ENCODE peak calls at places on chromosome 13, in seven cellular contexts. I is DND-41, P is tibial artery, V is ascending aorta, J is adrenal gland, W is A549, B is pancreas. L is an unnamed sample.

GRCh38 chr13:30870916-30871712 is 35.0 kb upstream of the MEDAG start:
- DNase-seq in J (no peak), W (no peak), I (no peak), P (no peak), V (no peak), B (no peak), L (no peak)

GRCh38 chr13:29496241-29496712 is 99.2 kb downstream of the SLC7A1 start:
- DNase-seq in W (peak; percentile 12), J (peak; percentile 47), V (peak; percentile 36), I (no peak), B (peak; percentile 94), P (no peak), L (no peak)

GRCh38 chr13:48571121-48571901 is 38.4 kb upstream of the RCBTB2 start:
- DNase-seq in V (no peak), W (no peak), B (no peak), P (peak; percentile 35), J (peak; percentile 48), I (peak; percentile 71), L (no peak)

GRCh38 chr13:47288546-47288945 is 391.7 kb upstream of the HTR2A start:
- DNase-seq in W (no peak), B (no peak), V (no peak), P (no peak), J (no peak), I (no peak), L (no peak)

GRCh38 chr13:106033634-106034033 is 501.8 kb downstream of the EFNB2 start:
- DNase-seq in V (no peak), W (peak; percentile 27), I (no peak), P (no peak), J (no peak), B (no peak), L (no peak)

GRCh38 chr13:34465423-34465922 is 476.6 kb upstream of the NBEA start:
- DNase-seq in J (no peak), W (no peak), P (no peak), V (no peak), I (no peak), B (no peak), L (no peak)

GRCh38 chr13:50650936-50651638 is 192.4 kb downstream of the DLEU7 start:
- DNase-seq in P (no peak), V (no peak), J (no peak), W (no peak), B (no peak), I (peak; percentile 51), L (no peak)

GRCh38 chr13:101080616-101081015 is 335.7 kb downstream of the NALCN start:
- DNase-seq in V (no peak), W (no peak), J (no peak), P (no peak), B (no peak), I (no peak), L (no peak)

GRCh38 chr13:99288069-99288468 is 19.1 kb downstream of the GPR183 start:
- DNase-seq in P (no peak), J (no peak), V (no peak), B (no peak), W (no peak), I (no peak), L (no peak)

GRCh38 chr13:109331898-109332297 is 454.5 kb downstream of the IRS2 start:
- DNase-seq in W (no peak), P (no peak), I (no peak), J (peak; percentile 68), B (no peak), V (no peak), L (no peak)

GRCh38 chr13:79612604-79613003 is 131.6 kb downstream of the NDFIP2 start:
- DNase-seq in W (no peak), B (no peak), J (no peak), P (no peak), I (no peak), V (no peak), L (no peak)

GRCh38 chr13:95745752-95746151 is 68.8 kb downstream of the DNAJC3 start:
- DNase-seq in B (no peak), V (no peak), I (no peak), J (no peak), W (no peak), P (no peak), L (no peak)

GRCh38 chr13:93244141-93244917 is 17.7 kb downstream of the GPC6 start:
- DNase-seq in V (no peak), J (no peak), I (no peak), P (no peak), B (no peak), W (no peak), L (no peak)

GRCh38 chr13:52395704-52396103 is 10.3 kb downstream of the THSD1 start:
- DNase-seq in J (no peak), P (no peak), W (no peak), V (no peak), B (no peak), I (no peak), L (no peak)

GRCh38 chr13:99370476-99371272 is 63.5 kb upstream of the GPR183 start:
- DNase-seq in W (no peak), P (no peak), I (no peak), V (no peak), J (peak; percentile 35), B (no peak), L (peak; percentile 37)

GRCh38 chr13:30745917-30746686 is 10.8 kb downstream of the ALOX5AP start:
- DNase-seq in W (no peak), I (no peak), P (no peak), B (peak; percentile 13), V (no peak), J (peak; percentile 53), L (no peak)

GRCh38 chr13:66077286-66077685 is 1152.8 kb downstream of the PCDH9 start:
- DNase-seq in P (no peak), B (no peak), W (no peak), J (no peak), V (no peak), I (no peak), L (no peak)

GRCh38 chr13:40082644-40083043 is 427.2 kb downstream of the COG6 start:
- DNase-seq in V (no peak), W (peak; percentile 3), P (no peak), B (no peak), J (peak; percentile 69), I (no peak), L (no peak)

GRCh38 chr13:19607523-19608078 is 25.9 kb upstream of the MPHOSPH8 start:
- DNase-seq in W (no peak), V (no peak), P (no peak), I (no peak), J (no peak), B (no peak), L (no peak)

GRCh38 chr13:90477194-90477593 is 870.3 kb upstream of the MIR17HG start:
- DNase-seq in W (no peak), I (no peak), J (no peak), V (no peak), P (no peak), B (no peak), L (no peak)

GRCh38 chr13:83350569-83350968 is 531.7 kb downstream of the SLITRK1 start:
- DNase-seq in I (no peak), P (no peak), V (no peak), W (peak; percentile 7), B (no peak), J (no peak), L (no peak)

GRCh38 chr13:20351279-20352022 is 119.3 kb upstream of the GJB6 start:
- DNase-seq in I (no peak), B (no peak), W (no peak), P (no peak), V (no peak), J (no peak), L (no peak)

GRCh38 chr13:109592776-109593175 is 193.6 kb downstream of the IRS2 start:
- DNase-seq in J (no peak), B (no peak), W (no peak), I (no peak), V (no peak), P (no peak), L (no peak)

GRCh38 chr13:21798181-21798580 is 127.3 kb downstream of the FGF9 start:
- DNase-seq in W (no peak), P (no peak), J (no peak), I (no peak), B (no peak), V (no peak), L (no peak)

GRCh38 chr13:21800847-21801616 is 130.2 kb downstream of the FGF9 start:
- DNase-seq in B (no peak), J (no peak), P (no peak), I (no peak), W (no peak), V (no peak), L (no peak)

DNA sequence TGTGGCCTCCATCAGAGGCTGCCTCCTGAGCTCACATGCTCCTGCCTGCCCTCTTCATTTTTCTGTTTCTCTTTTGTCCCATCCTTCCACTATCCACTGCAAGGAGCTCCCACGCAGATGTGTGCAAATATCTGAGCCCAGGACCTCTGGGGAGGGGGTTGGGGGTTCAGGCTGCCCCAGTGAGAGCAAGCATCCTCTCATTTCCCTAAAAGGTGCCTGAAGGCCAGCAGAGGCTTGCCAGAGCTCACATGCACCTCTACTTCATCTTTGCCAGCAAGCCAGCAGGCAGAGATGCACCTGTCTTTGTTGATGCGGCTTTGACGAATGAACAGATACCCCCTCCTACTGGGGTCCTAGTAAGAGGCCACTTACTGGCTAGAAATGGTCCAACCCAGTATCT is 128.8 kb downstream of the FGF9 start:
- DNase-seq in W (no peak), I (no peak), B (no peak), P (no peak), J (no peak), V (no peak), L (no peak)
- H3K27ac ChIP-seq in W (no peak overlapping the region), I (no peak overlapping the region), B (no peak overlapping the region), P (no peak overlapping the region), J (no peak overlapping the region), V (no peak overlapping the region), L (no peak overlapping the region)

DNA sequence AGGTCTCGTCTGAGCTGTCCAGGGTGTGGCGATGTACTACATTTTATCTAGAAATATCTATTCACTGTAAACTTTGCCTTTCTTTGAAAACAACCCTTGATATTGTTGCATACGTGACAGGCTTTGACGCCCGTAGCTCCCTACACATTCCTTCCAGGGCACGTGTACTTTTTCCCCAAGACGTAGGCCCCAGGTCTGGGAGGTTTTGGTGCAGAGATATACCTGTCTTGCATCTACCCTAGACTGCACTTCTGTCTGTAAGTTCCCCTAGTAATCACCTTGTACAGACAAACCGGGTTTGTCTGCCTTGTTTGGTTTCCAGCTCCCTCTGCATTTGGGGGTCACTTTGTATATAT is 69.2 kb downstream of the ERICH6B start:
- DNase-seq in V (no peak), I (no peak), P (no peak), J (no peak), W (no peak), B (no peak), L (no peak)
- H3K9me3 ChIP-seq in V (no peaks in the 10 kb centered on the region), I (no peaks in the 10 kb centered on the region), P (no peaks in the 10 kb centered on the region), J (no peaks in the 10 kb centered on the region), W (no peaks in the 10 kb centered on the region), B (no peaks in the 10 kb centered on the region), L (no peaks in the 10 kb centered on the region)

GRCh38 chr13:73299787-73300186 is 241.0 kb downstream of the KLF5 start:
- DNase-seq in V (no peak), P (no peak), J (no peak), W (no peak), I (no peak), B (no peak), L (no peak)
- H3K27ac ChIP-seq in V (no peak overlapping the region), P (no peak overlapping the region), J (no peak overlapping the region), W (no peak overlapping the region), I (no peak overlapping the region), B (no peak overlapping the region), L (no peak overlapping the region)

DNA sequence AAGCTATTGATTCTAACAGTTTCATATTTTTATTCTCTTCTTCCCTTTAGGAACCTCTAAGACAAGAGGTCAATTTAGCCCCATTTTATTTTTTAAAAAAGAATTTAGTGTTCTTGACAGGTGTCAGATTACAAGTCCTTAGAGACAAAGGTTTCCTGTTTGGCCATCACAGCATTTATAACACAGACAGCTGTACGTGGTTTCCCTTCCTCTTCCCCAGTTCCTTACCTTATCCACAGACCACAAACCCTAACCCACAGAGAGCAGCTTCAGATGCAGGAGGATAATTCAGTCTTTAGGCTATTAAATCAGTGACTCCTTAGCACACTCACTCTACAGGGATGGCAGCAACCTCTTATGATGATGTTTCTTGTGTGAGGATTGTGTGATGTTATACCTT is 1210.1 kb downstream of the DIAPH3 start:
- DNase-seq in B (no peak), W (no peak), J (no peak), I (peak; percentile 16), P (no peak), V (no peak), L (no peak)
- H3K9me3 ChIP-seq in B (no peaks in the 10 kb centered on the region), W (no peaks in the 10 kb centered on the region), J (no peaks in the 10 kb centered on the region), I (peaks cover 7% of the 10 kb centered on the region), P (peaks cover 6% of the 10 kb centered on the region), V (no peaks in the 10 kb centered on the region), L (no peaks in the 10 kb centered on the region)

L was measured in naive thymus-derived CD4-positive, alpha-beta T cell.